ENCODE peak calls at places on chromosomes 11 and 22, in six cellular contexts. Y is stomach, X is cardiac muscle cell, G is HCT116, O is heart right ventricle, J is ovary. F is an unnamed sample.

GRCh38 chr11:75667831-75668507 is 869 bp downstream of the MAP6 start:
- DNase-seq in Y (peak; percentile 33), X (peak; percentile 58), O (peak; percentile 51), J (peak; percentile 69), G (no peak), F (no peak)

GRCh38 chr11:15472405-15472799 is 357.7 kb downstream of the INSC start:
- DNase-seq in J (no peak), Y (no peak), G (no peak), O (no peak), X (no peak), F (no peak)

GRCh38 chr11:75195164-75195962 is 44.5 kb downstream of the SLCO2B1 start:
- DNase-seq in J (no peak), G (no peak), O (peak; percentile 89), X (peak; percentile 55), Y (no peak), F (no peak)

GRCh38 chr11:33564856-33565453 is 135.7 kb downstream of the C11orf91 start:
- DNase-seq in O (no peak), G (no peak), Y (no peak), J (no peak), X (no peak), F (no peak)

GRCh38 chr11:73072935-73073481 is 69.1 kb downstream of the FCHSD2 start:
- DNase-seq in G (no peak), Y (no peak), O (no peak), J (no peak), X (peak; percentile 57), F (no peak)

GRCh38 chr22:40385041-40385782 is 14.8 kb downstream of the SGSM3 start:
- DNase-seq in G (no peak), X (no peak), O (no peak), J (no peak), Y (no peak), F (no peak)

GRCh38 chr11:33060271-33060670 is 20.9 kb downstream of the TCP11L1 start:
- DNase-seq in Y (no peak), G (no peak), X (no peak), J (no peak), O (no peak), F (no peak)

GRCh38 chr22:17787159-17788022 is 13.1 kb upstream of the BID start:
- DNase-seq in J (no peak), O (no peak), Y (no peak), G (no peak), X (no peak), F (no peak)

GRCh38 chr11:57514538-57515331 is 767 bp downstream of the SLC43A1 start:
- DNase-seq in Y (peak; percentile 69), O (peak; percentile 63), G (no peak), X (peak; percentile 47), J (peak; percentile 75), F (no peak)

GRCh38 chr11:67420147-67420645 is 4.7 kb downstream of the CARNS1 start:
- DNase-seq in J (no peak), G (no peak), X (no peak), O (no peak), Y (no peak), F (no peak)

GRCh38 chr22:26432619-26433311 is 3.7 kb downstream of the ASPHD2 start:
- DNase-seq in X (no peak), G (no peak), Y (no peak), J (no peak), O (no peak), F (no peak)

GRCh38 chr11:65419773-65420481 is 2.7 kb upstream of the NEAT1 start:
- DNase-seq in J (peak; percentile 89), Y (peak; percentile 95), G (peak; percentile 77), X (peak; percentile 98), O (peak; percentile 94), F (peak; percentile 84)

GRCh38 chr11:69487391-69487790 is 5.9 kb downstream of the LINC01488 start:
- DNase-seq in J (no peak), X (no peak), O (no peak), Y (no peak), G (no peak), F (no peak)

GRCh38 chr22:46914481-46914880 is 152.0 kb downstream of the TBC1D22A start:
- DNase-seq in J (no peak), Y (no peak), G (no peak), X (no peak), O (no peak), F (no peak)

DNA sequence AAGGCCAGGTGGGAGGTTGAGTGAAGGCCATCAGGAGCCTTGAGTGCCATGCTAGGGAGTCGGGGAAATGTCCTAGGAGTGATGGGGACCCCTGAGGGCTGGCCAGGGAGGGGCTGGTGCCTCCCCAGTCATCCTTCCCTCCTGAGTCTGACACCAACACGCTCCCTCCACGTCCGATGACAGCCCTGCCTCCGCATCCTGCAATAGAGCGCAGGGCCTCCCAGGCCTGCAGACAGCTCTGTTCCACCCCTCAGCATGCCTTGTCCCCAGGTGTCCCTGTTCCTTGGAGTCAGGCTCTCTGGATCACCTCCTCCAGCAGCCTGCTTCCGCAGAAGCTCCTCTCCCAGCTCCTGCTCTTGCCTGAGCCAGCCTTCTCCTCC is 3.1 kb downstream of the RAC2 start:
- DNase-seq in Y (no peak), G (no peak), O (no peak), X (no peak), J (no peak), F (no peak)
- H3K4me1 ChIP-seq in Y (peaks cover 8% of the 10 kb centered on the region), G (peaks cover 11% of the 10 kb centered on the region), O (no peaks in the 10 kb centered on the region), X (peaks cover 8% of the 10 kb centered on the region), J (no peaks in the 10 kb centered on the region), F (no peaks in the 10 kb centered on the region)

GRCh38 chr11:63491614-63492372 is 826 bp upstream of the PLAAT5 start:
- DNase-seq in O (no peak), G (no peak), Y (no peak), J (no peak), X (peak; percentile 96), F (no peak)
- H3K27ac ChIP-seq in O (no peak overlapping the region), G (no peak overlapping the region), Y (peak overlapping the region; percentile 84), J (no peak overlapping the region), X (no peak overlapping the region), F (no peak overlapping the region)

DNA sequence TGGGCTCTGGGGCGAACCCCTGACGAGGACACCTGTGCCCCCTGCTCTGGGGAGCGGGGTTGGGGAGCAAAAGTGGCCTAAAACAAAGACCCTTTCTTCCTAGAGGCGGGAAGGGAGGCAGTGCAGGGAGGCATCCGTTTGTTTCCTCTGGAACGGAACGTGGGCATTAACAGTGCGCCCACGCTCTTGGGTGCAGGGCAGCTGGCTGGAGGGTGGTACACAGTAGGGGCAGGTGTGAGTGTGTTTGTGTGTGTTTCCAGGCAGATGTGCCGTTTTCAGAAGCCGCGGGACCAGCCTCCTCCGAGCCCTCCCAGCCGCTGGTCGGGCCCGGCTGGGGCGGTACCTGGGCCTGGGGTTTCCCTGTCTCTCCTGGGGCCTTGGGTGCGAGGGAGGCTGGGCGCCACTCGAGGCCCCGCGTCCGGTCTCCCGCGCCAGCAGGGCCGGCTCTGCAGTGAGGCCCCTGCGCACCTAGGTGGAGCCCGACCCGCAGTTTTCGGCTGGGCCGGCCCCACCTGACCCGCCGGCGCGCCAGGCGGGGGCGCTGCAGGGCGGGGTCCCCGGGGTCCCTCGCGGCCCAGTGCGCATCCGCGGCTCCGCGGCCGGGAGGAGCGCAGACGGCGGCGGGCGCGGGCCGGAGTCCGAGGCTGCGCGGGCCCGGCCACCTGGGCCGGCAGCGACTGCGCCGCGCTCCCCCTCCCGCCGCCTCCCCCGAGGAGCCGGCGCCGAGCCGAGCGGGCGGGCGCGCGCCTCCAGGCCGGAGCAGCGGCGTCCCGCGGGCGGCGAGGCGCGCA is 1252.7 kb downstream of the BRD1 start:
- DNase-seq in G (no peak), X (peak; percentile 9), O (no peak), J (peak; percentile 30), Y (no peak), F (no peak)
- TF ChIP-seq CTCF in G (no peak), X (no peak), O (peak; percentile 45), J (no peak), Y (no peak), F (peak; percentile 46)

GRCh38 chr22:29306175-29306829 is at the start of gene GAS2L1:
- DNase-seq in J (peak; percentile 78), G (peak; percentile 51), Y (peak; percentile 81), O (peak; percentile 89), X (peak; percentile 88), F (no peak)
- H3K4me1 ChIP-seq in J (peaks cover 17% of the 10 kb centered on the region), G (peaks cover 48% of the 10 kb centered on the region), Y (peaks cover 79% of the 10 kb centered on the region), O (peaks cover 47% of the 10 kb centered on the region), X (peaks cover 13% of the 10 kb centered on the region), F (peaks cover 35% of the 10 kb centered on the region)

DNA sequence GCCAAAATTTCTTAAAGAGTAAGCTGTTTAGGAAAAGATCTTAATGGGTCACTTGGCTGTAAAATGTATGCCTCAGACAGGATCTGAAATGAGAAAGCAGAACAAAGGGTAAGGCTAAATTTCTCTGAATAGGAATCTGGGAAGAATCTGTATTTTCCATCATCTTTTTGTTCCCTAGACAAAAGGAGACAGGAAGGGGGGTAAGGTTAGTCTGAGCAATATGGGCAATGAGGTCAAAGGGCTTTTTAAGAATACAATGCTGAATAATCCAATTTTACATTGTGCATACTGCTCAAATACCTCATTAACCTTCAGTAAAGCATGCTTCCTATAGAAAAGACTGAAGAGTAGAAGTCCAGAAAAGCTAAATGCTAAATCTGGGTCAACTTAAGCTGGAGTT is 34.6 kb downstream of the CLDN25 start:
- DNase-seq in J (no peak), X (no peak), Y (no peak), O (no peak), G (no peak), F (no peak)
- H3K27ac ChIP-seq in J (no peak overlapping the region), X (peak overlapping the region; percentile 52), Y (no peak overlapping the region), O (no peak overlapping the region), G (no peak overlapping the region), F (no peak overlapping the region)

DNA sequence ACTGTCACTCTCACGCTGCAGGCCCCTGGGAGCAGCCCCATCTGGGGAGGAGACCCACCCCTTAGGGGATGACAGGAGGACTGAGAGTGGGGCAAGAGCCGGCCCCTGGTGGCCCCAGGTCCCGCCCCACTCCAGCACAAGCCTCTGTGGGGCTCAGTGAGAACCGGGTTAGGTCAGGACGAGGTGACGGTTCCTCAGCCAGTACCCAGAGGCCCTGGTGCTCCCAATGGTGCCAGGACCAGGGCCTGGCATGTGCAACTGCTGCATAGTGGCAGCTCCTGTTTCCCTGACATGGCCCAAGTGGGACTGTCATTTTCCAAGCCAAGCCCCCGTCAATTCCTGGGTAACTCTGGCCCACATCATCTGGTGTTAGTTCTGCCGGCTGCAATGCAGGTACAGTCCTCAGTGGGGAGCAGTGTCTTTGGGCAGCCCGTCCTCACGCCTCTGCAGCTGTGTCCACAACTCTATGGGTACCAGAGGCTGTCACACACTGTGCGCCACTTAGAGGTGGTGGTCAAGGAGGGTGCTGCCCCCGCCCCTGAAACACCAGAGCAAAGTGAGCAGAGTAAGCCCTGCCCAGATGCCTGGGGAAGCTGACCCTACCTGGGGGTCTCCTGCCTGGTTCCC is 15.9 kb downstream of the CHID1 start:
- DNase-seq in X (no peak), Y (no peak), J (no peak), G (no peak), O (no peak), F (no peak)
- TF ChIP-seq CTCF in X (no peak), Y (no peak), J (no peak), G (no peak), O (no peak), F (no peak)

GRCh38 chr11:44949160-44950035 is 1.3 kb downstream of the TP53I11 start:
- DNase-seq in X (peak; percentile 64), G (no peak), Y (no peak), J (no peak), O (no peak), F (no peak)
- H3K4me1 ChIP-seq in X (peaks cover 32% of the 10 kb centered on the region), G (peaks cover 3% of the 10 kb centered on the region), Y (peaks cover 56% of the 10 kb centered on the region), J (no peaks in the 10 kb centered on the region), O (peaks cover 26% of the 10 kb centered on the region), F (no peaks in the 10 kb centered on the region)

F was measured in thoracic aorta.